ENCODE peak calls at places on chromosomes 4 and X, in six cellular contexts. D, E, R, B, S and A are unnamed samples.

GRCh38 chrX:2677764-2678163 is 13.3 kb upstream of the CD99 start:
- DNase-seq in D (peak; percentile 43), E (peak; percentile 99), R (peak; percentile 93), B (no peak), S (no peak), A (peak; percentile 72)

GRCh38 chrX:97895751-97896150 is 1012.0 kb downstream of the RPA4 start:
- DNase-seq in D (no peak), E (peak; percentile 32), R (no peak), B (no peak), S (no peak), A (no peak)

GRCh38 chrX:153765138-153766079 is 1.4 kb downstream of the PLXNB3 start:
- DNase-seq in D (peak; percentile 27), E (peak; percentile 5), R (peak; percentile 67), B (no peak), S (no peak), A (no peak)

GRCh38 chr4:185730387-185730786 is 81.6 kb downstream of the SORBS2 start:
- DNase-seq in D (no peak), E (no peak), R (peak; percentile 81), B (no peak), S (peak; percentile 65), A (no peak)

GRCh38 chr4:6633091-6633906 is 7.2 kb upstream of the MRFAP1 start:
- DNase-seq in D (no peak), E (peak; percentile 49), R (no peak), B (no peak), S (no peak), A (no peak)

GRCh38 chr4:105633241-105633640 is 75.2 kb downstream of the INTS12 start:
- DNase-seq in D (no peak), E (no peak), R (no peak), B (no peak), S (no peak), A (no peak)

GRCh38 chr4:154503598-154503997 is 12.0 kb upstream of the DCHS2 start:
- DNase-seq in D (no peak), E (peak; percentile 5), R (no peak), B (no peak), S (no peak), A (no peak)

GRCh38 chrX:40444798-40445496 is 135.8 kb upstream of the ATP6AP2 start:
- DNase-seq in D (no peak), E (no peak), R (no peak), B (no peak), S (peak; percentile 53), A (no peak)

GRCh38 chr4:180455226-180455625 is 1788.0 kb upstream of the TENM3 start:
- DNase-seq in D (no peak), E (no peak), R (no peak), B (no peak), S (no peak), A (no peak)

GRCh38 chrX:123909498-123909897 is 49.6 kb downstream of the XIAP start:
- DNase-seq in D (no peak), E (peak; percentile 68), R (no peak), B (no peak), S (no peak), A (no peak)

GRCh38 chr4:42643685-42644084 is 13.2 kb downstream of the ATP8A1 start:
- DNase-seq in D (no peak), E (no peak), R (peak; percentile 71), B (peak; percentile 81), S (no peak), A (peak; percentile 35)

GRCh38 chr4:113584407-113585150 is 177.0 kb downstream of the CAMK2D start:
- DNase-seq in D (no peak), E (peak; percentile 83), R (peak; percentile 32), B (no peak), S (no peak), A (no peak)

GRCh38 chr4:124415206-124415605 is 297.3 kb downstream of the ANKRD50 start:
- DNase-seq in D (no peak), E (peak; percentile 66), R (no peak), B (no peak), S (no peak), A (no peak)

GRCh38 chrX:153662266-153662665 is 11.3 kb downstream of the PNCK start:
- DNase-seq in D (peak; percentile 61), E (peak; percentile 15), R (peak; percentile 33), B (no peak), S (peak; percentile 42), A (no peak)

GRCh38 chr4:75028196-75028854 is 95.4 kb downstream of the PARM1 start:
- DNase-seq in D (no peak), E (no peak), R (no peak), B (no peak), S (peak; percentile 83), A (no peak)

GRCh38 chr4:86359944-86360478 is at the start of gene MAPK10:
- DNase-seq in D (peak; percentile 28), E (peak; percentile 88), R (peak; percentile 85), B (peak; percentile 62), S (peak; percentile 68), A (peak; percentile 63)

GRCh38 chrX:113001836-113002235 is 161.2 kb upstream of the AMOT start:
- DNase-seq in D (no peak), E (no peak), R (no peak), B (no peak), S (no peak), A (no peak)

GRCh38 chrX:119236599-119237525 is 777 bp downstream of the PGRMC1 start:
- DNase-seq in D (peak; percentile 48), E (peak; percentile 74), R (peak; percentile 44), B (no peak), S (peak; percentile 19), A (peak; percentile 13)

GRCh38 chrX:119235872-119236598 is at the start of gene PGRMC1:
- DNase-seq in D (peak; percentile 87), E (peak; percentile 64), R (peak; percentile 84), B (peak; percentile 15), S (peak; percentile 73), A (peak; percentile 89)

GRCh38 chrX:119238557-119238956 is 2.5 kb downstream of the PGRMC1 start:
- DNase-seq in D (no peak), E (peak; percentile 39), R (no peak), B (no peak), S (no peak), A (no peak)

GRCh38 chrX:119237526-119238035 is 1.5 kb downstream of the PGRMC1 start:
- DNase-seq in D (no peak), E (no peak), R (no peak), B (no peak), S (no peak), A (no peak)

GRCh38 chrX:119234931-119235555 is 1.0 kb upstream of the PGRMC1 start:
- DNase-seq in D (no peak), E (no peak), R (no peak), B (no peak), S (no peak), A (peak; percentile 21)
- H3K27ac ChIP-seq in D (no peak overlapping the region), E (no peak overlapping the region), R (peak overlapping the region; percentile 84), B (no peak overlapping the region), S (no peak overlapping the region), A (no peak overlapping the region)

DNA sequence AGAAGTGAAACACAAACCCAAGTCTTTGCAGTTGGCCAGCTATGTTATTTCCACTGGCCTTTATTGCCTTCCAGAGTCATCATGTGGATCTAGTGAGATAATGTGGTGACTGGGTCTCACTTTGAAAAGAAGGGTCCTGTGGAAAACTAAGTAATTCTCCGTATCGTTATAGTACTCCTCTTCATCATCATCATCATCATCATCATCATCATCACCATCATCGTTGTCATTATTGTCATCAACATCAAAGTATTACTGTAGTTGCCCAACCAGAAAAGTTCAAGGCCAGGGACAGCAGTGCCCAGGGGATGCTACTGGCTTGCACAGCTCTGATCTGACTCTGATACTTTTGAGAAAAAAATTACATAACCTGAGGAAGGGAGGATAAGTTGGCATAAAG is 295.6 kb upstream of the F9 start:
- DNase-seq in D (no peak), E (no peak), R (no peak), B (no peak), S (no peak), A (no peak)
- TF ChIP-seq POLR2A in D (no peak), E (no peak), R (no peak), B (no peak), S (no peak), A (no peak)

DNA sequence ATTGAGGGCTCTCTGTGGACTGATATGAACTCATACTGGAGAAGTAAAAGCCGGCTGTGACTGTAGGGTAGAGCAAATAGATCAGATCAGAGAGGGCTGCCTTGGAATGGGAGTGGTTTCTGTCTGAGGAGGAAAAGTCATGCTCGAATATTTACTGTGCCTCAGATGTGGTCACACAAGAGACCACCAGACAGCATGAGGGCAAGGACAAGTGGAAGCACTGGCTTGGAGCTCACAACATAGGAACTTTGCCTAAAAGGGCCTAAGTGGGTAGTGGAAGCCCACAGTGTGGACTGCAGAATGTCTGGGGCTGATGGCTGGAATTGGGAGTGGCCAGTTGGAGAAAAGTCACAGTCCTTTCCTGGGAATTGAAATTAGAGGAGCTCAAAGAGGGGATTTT is 19.8 kb downstream of the GLRB start:
- DNase-seq in D (no peak), E (no peak), R (no peak), B (no peak), S (no peak), A (no peak)
- H3K4me1 ChIP-seq in D (no peaks in the 10 kb centered on the region), E (no peaks in the 10 kb centered on the region), R (no peaks in the 10 kb centered on the region), B (no peaks in the 10 kb centered on the region), S (no peaks in the 10 kb centered on the region), A (no peaks in the 10 kb centered on the region)

DNA sequence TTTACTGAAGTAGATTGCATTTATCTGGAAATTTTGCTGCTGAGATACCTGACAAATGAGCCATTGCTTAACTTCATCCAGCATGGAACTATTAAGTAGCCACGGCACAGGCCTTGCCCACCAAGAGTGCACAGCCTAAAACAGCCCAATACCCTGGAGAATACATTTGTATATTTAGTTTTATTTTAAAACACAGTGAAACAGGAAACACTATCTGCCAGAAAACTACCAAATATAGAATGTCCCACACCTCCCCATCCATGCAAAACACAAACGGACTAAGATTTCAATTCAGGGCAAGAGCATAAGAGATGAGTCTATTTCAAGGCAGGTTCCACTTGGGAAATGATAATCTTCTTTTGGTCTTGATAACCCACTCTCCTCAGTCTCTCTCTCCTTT is 57.1 kb downstream of the MAML3 start:
- DNase-seq in D (no peak), E (peak; percentile 44), R (no peak), B (no peak), S (no peak), A (no peak)
- H3K27ac ChIP-seq in D (no peak overlapping the region), E (peak overlapping the region; percentile 72), R (peak overlapping the region; percentile 89), B (no peak overlapping the region), S (peak overlapping the region; percentile 78), A (peak overlapping the region; percentile 85)